ENCODE peak calls at places on chromosomes 2 and 18, in ten cellular contexts. L is HS-27A; G is stromal cell of bone marrow; O is T-cell; B is midbrain; A is stimulated activated CD4-positive, alpha-beta T cell treated with anti-CD3 and anti-CD28 coated beads, Interleukin-2, amount 100 ng/mL, for 48 hours; H is mesendoderm; Y is NCI-H2081; P is hypothalamus; I is mesothelial cell of epicardium. F is an unnamed sample.

GRCh38 chr2:140650825-140651224 is 1480.0 kb downstream of the LRP1B start:
- DNase-seq in L (no peak), G (peak), B (no peak), H (no peak), O (no peak), P (no peak), A (no peak), I (no peak), Y (no peak), F (no peak)

GRCh38 chr2:173749315-173749714 is 215.9 kb downstream of the SP3 start:
- DNase-seq in L (no peak), Y (no peak), A (no peak), P (no peak), G (peak), H (no peak), I (no peak), B (no peak), O (no peak), F (peak)

GRCh38 chr2:88187038-88187676 is 17.0 kb downstream of the THNSL2 start:
- DNase-seq in L (no peak), A (no peak), I (peak), P (peak), B (peak), O (no peak), Y (peak), H (peak), G (peak), F (no peak)

GRCh38 chr2:129757915-129758421 is 221.5 kb upstream of the RAB6C start:
- DNase-seq in Y (no peak), L (no peak), O (no peak), B (no peak), H (peak), P (no peak), G (no peak), A (no peak), I (no peak), F (no peak)

GRCh38 chr18:13300029-13300428 is 81.5 kb downstream of the LDLRAD4 start:
- DNase-seq in L (no peak), G (no peak), H (no peak), B (no peak), O (no peak), A (no peak), P (no peak), I (no peak), Y (no peak), F (no peak)

GRCh38 chr2:197450485-197450884 is 2.9 kb upstream of the COQ10B start:
- DNase-seq in Y (no peak), L (no peak), P (no peak), H (no peak), A (no peak), G (no peak), I (no peak), O (no peak), B (no peak), F (no peak)

GRCh38 chr2:37829202-37829601 is 95.9 kb upstream of the RMDN2 start:
- DNase-seq in G (peak), H (peak), A (no peak), O (no peak), B (no peak), I (no peak), P (no peak), L (peak), Y (no peak), F (peak)

GRCh38 chr2:23587330-23587729 is 202.4 kb downstream of the KLHL29 start:
- DNase-seq in A (no peak), P (no peak), H (no peak), I (no peak), O (no peak), L (no peak), G (no peak), Y (peak), B (no peak), F (no peak)

GRCh38 chr2:36919041-36919837 is 47.1 kb downstream of the STRN start:
- DNase-seq in Y (no peak), H (peak), I (no peak), A (no peak), G (no peak), L (no peak), O (no peak), B (no peak), P (no peak), F (no peak)

GRCh38 chr18:7902399-7902839 is 335.3 kb downstream of the PTPRM start:
- DNase-seq in I (no peak), Y (no peak), G (peak), P (no peak), L (no peak), H (no peak), B (no peak), O (no peak), A (no peak), F (no peak)

GRCh38 chr2:225276207-225276606 is 123.3 kb upstream of the NYAP2 start:
- DNase-seq in H (no peak), O (no peak), A (no peak), I (no peak), B (no peak), G (no peak), L (no peak), Y (no peak), P (no peak), F (no peak)

GRCh38 chr2:163834221-163834620 is 98.4 kb upstream of the FIGN start:
- DNase-seq in G (no peak), A (no peak), I (no peak), H (no peak), O (no peak), L (no peak), P (no peak), B (no peak), Y (no peak), F (no peak)

GRCh38 chr2:223109341-223109740 is 57.4 kb downstream of the KCNE4 start:
- DNase-seq in I (no peak), H (no peak), A (no peak), Y (no peak), O (no peak), B (no peak), P (no peak), L (no peak), G (no peak), F (peak)

GRCh38 chr2:155815851-155816250 is 516.7 kb downstream of the NR4A2 start:
- DNase-seq in L (no peak), A (no peak), P (peak), H (peak), G (no peak), I (no peak), Y (peak), O (no peak), B (peak), F (no peak)

GRCh38 chr2:129798626-129799025 is 180.8 kb upstream of the RAB6C start:
- DNase-seq in A (no peak), B (no peak), O (no peak), G (no peak), H (no peak), P (no peak), I (no peak), L (no peak), Y (no peak), F (no peak)

GRCh38 chr2:62042944-62043343 is 137.5 kb downstream of the COMMD1 start:
- DNase-seq in I (no peak), L (no peak), P (no peak), G (no peak), A (no peak), Y (no peak), H (no peak), O (no peak), B (no peak), F (no peak)

GRCh38 chr2:117553448-117553847 is 261.0 kb upstream of the DDX18 start:
- DNase-seq in H (no peak), G (no peak), A (no peak), P (no peak), L (no peak), O (no peak), I (no peak), Y (no peak), B (no peak), F (no peak)

GRCh38 chr2:98936917-98937351 is 909 bp upstream of the CRACDL start:
- DNase-seq in P (no peak), I (no peak), Y (no peak), G (no peak), B (no peak), O (no peak), A (no peak), L (no peak), H (peak), F (no peak)

GRCh38 chr18:76126327-76126726 is 368.7 kb downstream of the ZNF516 start:
- DNase-seq in H (peak), I (no peak), Y (peak), L (no peak), O (no peak), B (no peak), P (no peak), G (no peak), A (no peak), F (no peak)

GRCh38 chr2:24052951-24053350 is 3.4 kb downstream of the FKBP1B start:
- DNase-seq in Y (no peak), O (no peak), B (no peak), G (no peak), P (no peak), H (no peak), I (no peak), L (no peak), A (no peak), F (no peak)

GRCh38 chr2:232816656-232817055 is 40.3 kb upstream of the KCNJ13 start:
- DNase-seq in P (no peak), B (no peak), G (no peak), L (no peak), O (no peak), H (no peak), A (no peak), I (no peak), Y (no peak), F (no peak)

GRCh38 chr2:154912215-154912614 is 213.7 kb downstream of the KCNJ3 start:
- DNase-seq in G (no peak), Y (peak), P (no peak), A (no peak), I (no peak), L (no peak), H (no peak), B (no peak), O (no peak), F (no peak)

GRCh38 chr2:196249860-196250259 is 78.5 kb upstream of the STK17B start:
- DNase-seq in H (no peak), I (no peak), L (no peak), O (no peak), Y (no peak), A (no peak), B (no peak), P (no peak), G (no peak), F (no peak)

GRCh38 chr2:153519260-153519875 is 40.8 kb upstream of the RPRM start:
- DNase-seq in O (no peak), G (peak), A (peak), B (peak), H (peak), L (peak), P (peak), Y (peak), I (peak), F (peak)

GRCh38 chr2:208148803-208149202 is 2.8 kb upstream of the CRYGB start:
- DNase-seq in Y (no peak), I (no peak), A (no peak), L (no peak), P (no peak), H (peak), B (no peak), O (no peak), G (no peak), F (no peak)

GRCh38 chr2:160352492-160352891 is 141.1 kb downstream of the RBMS1 start:
- DNase-seq in G (no peak), P (no peak), O (no peak), Y (no peak), A (no peak), B (no peak), H (no peak), L (no peak), I (no peak), F (no peak)

GRCh38 chr2:65277791-65278449 is 50.3 kb downstream of the ACTR2 start:
- DNase-seq in Y (no peak), A (no peak), P (no peak), O (no peak), H (no peak), L (no peak), I (no peak), B (no peak), G (no peak), F (no peak)

GRCh38 chr2:121532347-121532766 is 1.7 kb downstream of the RNU4ATAC start:
- DNase-seq in B (no peak), O (no peak), G (no peak), Y (peak), H (peak), L (no peak), A (no peak), P (no peak), I (no peak), F (no peak)

GRCh38 chr2:170928036-170928823 is 823 bp upstream of the GORASP2 start:
- DNase-seq in I (no peak), B (no peak), A (no peak), Y (peak), P (no peak), L (no peak), G (no peak), O (no peak), H (peak), F (no peak)

GRCh38 chr2:109662889-109663288 is 48.7 kb downstream of the SOWAHC start:
- DNase-seq in L (no peak), I (no peak), O (no peak), A (no peak), Y (no peak), B (no peak), G (no peak), P (no peak), H (peak), F (no peak)

GRCh38 chr2:227188292-227188691 is 23.9 kb downstream of the COL4A3 start:
- DNase-seq in P (no peak), H (peak), A (no peak), Y (no peak), L (no peak), B (no peak), G (peak), I (no peak), O (no peak), F (peak)

GRCh38 chr18:61949946-61950345 is 57.1 kb upstream of the RNF152 start:
- DNase-seq in H (no peak), B (no peak), I (no peak), Y (no peak), G (no peak), L (no peak), A (no peak), O (no peak), P (no peak), F (no peak)

GRCh38 chr18:69845588-69846506 is 101.8 kb downstream of the CD226 start:
- DNase-seq in O (no peak), L (no peak), I (no peak), G (no peak), A (no peak), B (no peak), P (no peak), H (peak), Y (peak), F (no peak)

GRCh38 chr18:9648431-9649163 is 34.2 kb upstream of the PPP4R1 start:
- DNase-seq in P (no peak), H (no peak), G (no peak), O (no peak), B (no peak), L (no peak), A (no peak), Y (no peak), I (no peak), F (no peak)

GRCh38 chr2:23460228-23460627 is 75.2 kb downstream of the KLHL29 start:
- DNase-seq in B (no peak), Y (no peak), P (no peak), L (peak), O (no peak), H (peak), I (no peak), A (no peak), G (no peak), F (no peak)

GRCh38 chr2:30181176-30181575 is 34.4 kb downstream of the YPEL5 start:
- DNase-seq in Y (no peak), L (no peak), I (no peak), P (no peak), H (no peak), G (no peak), B (no peak), O (no peak), A (no peak), F (no peak)

GRCh38 chr2:51812138-51812866 is 780.4 kb upstream of the NRXN1 start:
- DNase-seq in A (no peak), Y (no peak), G (peak), O (no peak), L (no peak), I (no peak), B (no peak), P (no peak), H (no peak), F (no peak)

GRCh38 chr2:47323009-47323821 is 79.7 kb upstream of the MSH2 start:
- DNase-seq in I (peak), G (peak), P (peak), L (peak), H (peak), B (peak), O (peak), A (peak), Y (peak), F (no peak)